ENCODE peak calls at places on chromosomes 7 and 10, in seven cellular contexts. One of them, this sample, is unnamed.

GRCh38 chr7:43856996-43857395 is 12.3 kb downstream of the MRPS24 start:
- DNase-seq in mesendoderm: no peak
- DNase-seq in mesenchymal stem cell: no peak
- DNase-seq in IMR-90: peak
- DNase-seq in H1: no peak
- DNase-seq in trophoblast cell: no peak
- DNase-seq in neuronal stem cell: no peak
- DNase-seq in this sample: no peak

GRCh38 chr10:111360260-111360925 is 283.6 kb downstream of the ADRA2A start:
- DNase-seq in mesendoderm: peak
- DNase-seq in IMR-90: no peak
- DNase-seq in trophoblast cell: peak
- DNase-seq in H1: peak
- DNase-seq in mesenchymal stem cell: peak
- DNase-seq in neuronal stem cell: peak
- DNase-seq in this sample: peak

GRCh38 chr7:47763063-47763974 is 181.4 kb upstream of the TNS3 start:
- DNase-seq in H1: no peak
- DNase-seq in mesendoderm: no peak
- DNase-seq in mesenchymal stem cell: peak
- DNase-seq in IMR-90: peak
- DNase-seq in trophoblast cell: no peak
- DNase-seq in neuronal stem cell: peak
- DNase-seq in this sample: no peak

GRCh38 chr7:37105119-37105518 is 343.5 kb downstream of the ELMO1 start:
- DNase-seq in mesenchymal stem cell: no peak
- DNase-seq in mesendoderm: no peak
- DNase-seq in neuronal stem cell: no peak
- DNase-seq in trophoblast cell: no peak
- DNase-seq in H1: no peak
- DNase-seq in IMR-90: no peak
- DNase-seq in this sample: no peak

GRCh38 chr10:96390460-96390864 is 31.7 kb upstream of the OPALIN start:
- DNase-seq in trophoblast cell: no peak
- DNase-seq in H1: no peak
- DNase-seq in neuronal stem cell: no peak
- DNase-seq in IMR-90: no peak
- DNase-seq in mesenchymal stem cell: no peak
- DNase-seq in mesendoderm: no peak
- DNase-seq in this sample: no peak

GRCh38 chr10:5888843-5889623 is 660 bp downstream of the ANKRD16 start:
- DNase-seq in trophoblast cell: peak
- DNase-seq in mesendoderm: peak
- DNase-seq in neuronal stem cell: peak
- DNase-seq in IMR-90: no peak
- DNase-seq in H1: no peak
- DNase-seq in mesenchymal stem cell: peak
- DNase-seq in this sample: peak

GRCh38 chr10:34727595-34728033 is 87.5 kb downstream of the PARD3 start:
- DNase-seq in mesendoderm: peak
- DNase-seq in H1: no peak
- DNase-seq in trophoblast cell: peak
- DNase-seq in neuronal stem cell: no peak
- DNase-seq in mesenchymal stem cell: peak
- DNase-seq in IMR-90: no peak
- DNase-seq in this sample: no peak

GRCh38 chr10:78320416-78320815 is 286.8 kb downstream of the RPS24 start:
- DNase-seq in trophoblast cell: no peak
- DNase-seq in mesendoderm: no peak
- DNase-seq in H1: no peak
- DNase-seq in mesenchymal stem cell: no peak
- DNase-seq in neuronal stem cell: no peak
- DNase-seq in IMR-90: no peak
- DNase-seq in this sample: no peak

GRCh38 chr7:40436761-40437160 is 302.0 kb downstream of the SUGCT start:
- DNase-seq in trophoblast cell: no peak
- DNase-seq in mesendoderm: no peak
- DNase-seq in IMR-90: no peak
- DNase-seq in mesenchymal stem cell: no peak
- DNase-seq in H1: no peak
- DNase-seq in neuronal stem cell: no peak
- DNase-seq in this sample: no peak

GRCh38 chr7:129801882-129802281 is 150.9 kb downstream of the UBE2H start:
- DNase-seq in mesendoderm: peak
- DNase-seq in IMR-90: no peak
- DNase-seq in neuronal stem cell: no peak
- DNase-seq in mesenchymal stem cell: no peak
- DNase-seq in H1: no peak
- DNase-seq in trophoblast cell: no peak
- DNase-seq in this sample: peak
- H2BK5ac ChIP-seq in mesendoderm: no peak
- H2BK5ac ChIP-seq in IMR-90: no peak
- H2BK5ac ChIP-seq in neuronal stem cell: no peak
- H2BK5ac ChIP-seq in mesenchymal stem cell: no peak
- H2BK5ac ChIP-seq in H1: no peak
- H2BK5ac ChIP-seq in trophoblast cell: no peak
- H2BK5ac ChIP-seq in this sample: no peak

DNA sequence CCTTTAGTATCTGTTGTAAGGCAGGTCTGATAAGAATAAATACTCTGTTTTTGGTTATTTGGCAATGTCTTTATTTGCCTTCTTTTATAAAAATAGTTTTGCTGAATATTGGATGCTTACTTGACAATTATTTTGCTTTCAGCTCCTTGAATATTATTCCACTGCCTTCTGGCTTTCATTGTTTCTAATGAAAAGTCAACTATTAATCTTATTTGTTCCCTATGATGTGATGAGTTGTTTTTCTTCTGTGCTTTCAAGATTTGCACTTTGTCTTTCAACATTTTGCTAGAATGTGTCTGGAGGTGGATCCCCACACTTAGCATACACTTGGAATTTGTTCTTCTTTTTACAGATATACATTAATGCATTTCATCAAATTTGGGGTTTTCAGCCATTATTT is 203.8 kb upstream of the PTPRZ1 start:
- DNase-seq in mesenchymal stem cell: no peak
- DNase-seq in H1: no peak
- DNase-seq in mesendoderm: no peak
- DNase-seq in neuronal stem cell: no peak
- DNase-seq in trophoblast cell: no peak
- DNase-seq in IMR-90: no peak
- DNase-seq in this sample: no peak
- H4K8ac ChIP-seq in mesenchymal stem cell: no peak
- H4K8ac ChIP-seq in H1: no peak
- H4K8ac ChIP-seq in mesendoderm: no peak
- H4K8ac ChIP-seq in neuronal stem cell: no peak
- H4K8ac ChIP-seq in trophoblast cell: no peak
- H4K8ac ChIP-seq in IMR-90: no peak
- H4K8ac ChIP-seq in this sample: no peak

GRCh38 chr10:126037946-126038345 is 141.6 kb downstream of the FANK1 start:
- DNase-seq in H1: no peak
- DNase-seq in trophoblast cell: no peak
- DNase-seq in mesenchymal stem cell: no peak
- DNase-seq in neuronal stem cell: no peak
- DNase-seq in IMR-90: no peak
- DNase-seq in mesendoderm: no peak
- DNase-seq in this sample: no peak

GRCh38 chr10:126043389-126043788 is 147.0 kb downstream of the FANK1 start:
- DNase-seq in IMR-90: no peak
- DNase-seq in trophoblast cell: no peak
- DNase-seq in mesendoderm: no peak
- DNase-seq in H1: no peak
- DNase-seq in mesenchymal stem cell: no peak
- DNase-seq in neuronal stem cell: no peak
- DNase-seq in this sample: no peak

GRCh38 chr10:126042354-126042753 is 146.0 kb downstream of the FANK1 start:
- DNase-seq in neuronal stem cell: no peak
- DNase-seq in mesenchymal stem cell: no peak
- DNase-seq in trophoblast cell: peak
- DNase-seq in IMR-90: no peak
- DNase-seq in H1: no peak
- DNase-seq in mesendoderm: peak
- DNase-seq in this sample: no peak

GRCh38 chr10:126042906-126043305 is 146.5 kb downstream of the FANK1 start:
- DNase-seq in IMR-90: no peak
- DNase-seq in mesenchymal stem cell: no peak
- DNase-seq in neuronal stem cell: no peak
- DNase-seq in H1: no peak
- DNase-seq in trophoblast cell: no peak
- DNase-seq in mesendoderm: no peak
- DNase-seq in this sample: no peak

DNA sequence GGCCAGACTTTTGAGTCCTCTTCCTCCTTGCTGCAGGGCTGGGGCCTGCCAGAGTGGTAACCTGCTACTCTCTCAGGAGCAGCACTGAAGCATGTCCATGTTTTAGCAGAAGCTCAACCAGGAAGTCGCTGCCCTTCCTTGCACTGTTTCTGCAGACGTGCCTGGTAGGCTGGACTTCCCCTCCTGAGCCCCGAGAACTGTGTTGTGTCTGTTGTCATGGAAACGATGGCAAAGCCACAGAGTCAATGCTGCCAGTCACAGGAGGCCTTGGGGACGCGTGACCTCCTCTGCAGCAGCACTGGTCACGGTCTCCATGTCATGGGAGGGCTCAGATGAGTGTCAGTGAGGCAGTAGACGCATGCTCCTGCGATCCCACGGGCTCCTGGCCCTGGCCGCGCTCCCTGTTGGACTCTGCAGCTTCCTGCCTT is 145.5 kb downstream of the FANK1 start:
- DNase-seq in neuronal stem cell: peak
- DNase-seq in mesendoderm: peak
- DNase-seq in IMR-90: peak
- DNase-seq in H1: no peak
- DNase-seq in mesenchymal stem cell: peak
- DNase-seq in trophoblast cell: peak
- DNase-seq in this sample: peak
- H3K27ac ChIP-seq in neuronal stem cell: no peak
- H3K27ac ChIP-seq in mesendoderm: no peak
- H3K27ac ChIP-seq in IMR-90: no peak
- H3K27ac ChIP-seq in H1: no peak
- H3K27ac ChIP-seq in mesenchymal stem cell: peak
- H3K27ac ChIP-seq in trophoblast cell: no peak
- H3K27ac ChIP-seq in this sample: no peak

DNA sequence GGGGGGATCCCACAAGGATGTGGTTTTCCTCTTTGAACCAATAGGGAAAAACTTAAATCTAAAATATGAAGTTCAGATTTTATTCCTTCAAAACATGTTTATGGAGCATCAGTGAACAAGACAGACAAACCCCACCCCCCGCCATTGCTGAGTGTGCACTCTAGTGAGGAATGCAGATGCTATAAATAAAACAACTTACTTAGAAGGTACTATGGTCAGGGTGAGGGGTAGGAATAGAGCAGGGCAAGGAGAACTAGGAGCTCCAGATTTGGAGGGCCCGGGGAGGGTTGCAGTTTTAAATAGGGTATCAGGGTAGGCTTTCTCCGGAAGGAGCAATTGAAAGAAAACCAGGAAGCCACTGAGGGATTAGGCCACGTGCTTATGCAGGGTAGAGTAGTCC is 47.9 kb downstream of the CELF2 start:
- DNase-seq in trophoblast cell: no peak
- DNase-seq in mesenchymal stem cell: no peak
- DNase-seq in IMR-90: no peak
- DNase-seq in H1: no peak
- DNase-seq in neuronal stem cell: no peak
- DNase-seq in mesendoderm: no peak
- DNase-seq in this sample: no peak
- H2BK5ac ChIP-seq in trophoblast cell: no peak
- H2BK5ac ChIP-seq in mesenchymal stem cell: no peak
- H2BK5ac ChIP-seq in IMR-90: no peak
- H2BK5ac ChIP-seq in H1: no peak
- H2BK5ac ChIP-seq in neuronal stem cell: no peak
- H2BK5ac ChIP-seq in mesendoderm: no peak
- H2BK5ac ChIP-seq in this sample: no peak